ENCODE peak calls at places on chromosomes 12 and 14, in four cellular contexts. One of them, this sample, is unnamed.

GRCh38 chr12:69779928-69780327 is 41.3 kb downstream of the RAB3IP start:
- DNase-seq in GM06990: no peak
- DNase-seq in AG04450: no peak
- DNase-seq in left ventricle myocardium inferior: no peak
- DNase-seq in this sample: no peak

GRCh38 chr14:96040836-96041371 is 1.7 kb downstream of the C14orf132 start:
- DNase-seq in GM06990: no peak
- DNase-seq in AG04450: no peak
- DNase-seq in left ventricle myocardium inferior: no peak
- DNase-seq in this sample: no peak

GRCh38 chr12:127162902-127163301 is 1104.1 kb upstream of the TMEM132C start:
- DNase-seq in GM06990: no peak
- DNase-seq in AG04450: no peak
- DNase-seq in left ventricle myocardium inferior: no peak
- DNase-seq in this sample: peak; percentile 53

GRCh38 chr12:98870521-98870920 is 225.4 kb downstream of the APAF1 start:
- DNase-seq in GM06990: no peak
- DNase-seq in AG04450: no peak
- DNase-seq in left ventricle myocardium inferior: no peak
- DNase-seq in this sample: no peak

GRCh38 chr14:102545461-102546265 is 36.1 kb upstream of the ANKRD9 start:
- DNase-seq in GM06990: no peak
- DNase-seq in AG04450: peak; percentile 7
- DNase-seq in left ventricle myocardium inferior: no peak
- DNase-seq in this sample: no peak

GRCh38 chr12:69475237-69475984 is 5.2 kb downstream of the FRS2 start:
- DNase-seq in GM06990: no peak
- DNase-seq in AG04450: no peak
- DNase-seq in left ventricle myocardium inferior: no peak
- DNase-seq in this sample: no peak

GRCh38 chr12:47527816-47528215 is 178.0 kb downstream of the RPAP3 start:
- DNase-seq in GM06990: no peak
- DNase-seq in AG04450: no peak
- DNase-seq in left ventricle myocardium inferior: no peak
- DNase-seq in this sample: no peak

GRCh38 chr14:105398044-105398725 is at the start of gene TEX22:
- DNase-seq in GM06990: peak; percentile 92
- DNase-seq in AG04450: peak; percentile 36
- DNase-seq in left ventricle myocardium inferior: peak; percentile 93
- DNase-seq in this sample: peak; percentile 89

GRCh38 chr12:62657363-62657632 is 190.7 kb downstream of the MON2 start:
- DNase-seq in GM06990: no peak
- DNase-seq in AG04450: no peak
- DNase-seq in left ventricle myocardium inferior: no peak
- DNase-seq in this sample: no peak

GRCh38 chr12:32891956-32892355 is 4.6 kb downstream of the PKP2 start:
- DNase-seq in GM06990: no peak
- DNase-seq in AG04450: no peak
- DNase-seq in left ventricle myocardium inferior: no peak
- DNase-seq in this sample: no peak

GRCh38 chr12:27333311-27334009 is 824 bp downstream of the BMAL2 start:
- DNase-seq in GM06990: peak; percentile 77
- DNase-seq in AG04450: no peak
- DNase-seq in left ventricle myocardium inferior: peak; percentile 23
- DNase-seq in this sample: peak; percentile 17

GRCh38 chr14:99541677-99542470 is 60.7 kb downstream of the CCNK start:
- DNase-seq in GM06990: no peak
- DNase-seq in AG04450: no peak
- DNase-seq in left ventricle myocardium inferior: no peak
- DNase-seq in this sample: no peak

GRCh38 chr12:67276469-67276868 is 7.3 kb downstream of the CAND1 start:
- DNase-seq in GM06990: no peak
- DNase-seq in AG04450: no peak
- DNase-seq in left ventricle myocardium inferior: no peak
- DNase-seq in this sample: no peak

GRCh38 chr12:6925543-6926279 is 2.0 kb upstream of the ATN1 start:
- DNase-seq in GM06990: no peak
- DNase-seq in AG04450: peak; percentile 55
- DNase-seq in left ventricle myocardium inferior: peak; percentile 73
- DNase-seq in this sample: no peak

GRCh38 chr12:12714276-12715001 is 2.7 kb upstream of the CDKN1B start:
- DNase-seq in GM06990: peak; percentile 75
- DNase-seq in AG04450: no peak
- DNase-seq in left ventricle myocardium inferior: no peak
- DNase-seq in this sample: peak; percentile 71

GRCh38 chr14:66234411-66234810 is 251.8 kb upstream of the CCDC196 start:
- DNase-seq in GM06990: no peak
- DNase-seq in AG04450: no peak
- DNase-seq in left ventricle myocardium inferior: no peak
- DNase-seq in this sample: no peak

GRCh38 chr12:68610435-68611093 is at the start of gene RAP1B:
- DNase-seq in GM06990: peak; percentile 89
- DNase-seq in AG04450: peak; percentile 73
- DNase-seq in left ventricle myocardium inferior: peak; percentile 88
- DNase-seq in this sample: peak; percentile 91

DNA sequence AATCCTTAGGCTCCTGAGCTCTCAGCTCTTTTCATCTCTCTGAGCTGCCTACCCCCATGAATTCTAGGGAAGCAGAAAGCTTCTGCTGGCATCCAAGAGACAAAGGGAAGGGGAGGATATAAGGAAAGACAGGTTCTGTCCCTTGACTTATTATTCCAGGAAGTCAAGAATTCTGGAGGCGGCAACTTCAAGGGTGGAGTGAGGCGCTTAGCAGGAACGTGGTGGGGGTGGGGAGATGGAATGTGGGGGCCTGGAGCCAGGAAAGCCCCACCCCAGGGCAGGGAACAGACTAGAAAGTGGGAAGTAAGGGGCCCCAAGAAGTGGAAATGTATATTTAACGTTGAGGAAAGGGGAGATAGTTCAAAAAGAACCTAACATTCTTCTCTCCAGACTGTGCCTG is 1.4 kb downstream of the CALCOCO1 start:
- DNase-seq in GM06990: no peak
- DNase-seq in AG04450: no peak
- DNase-seq in left ventricle myocardium inferior: no peak
- DNase-seq in this sample: no peak
- H3K4me3 ChIP-seq in GM06990: no peak overlapping the region
- H3K4me3 ChIP-seq in AG04450: peak overlapping the region; percentile 98
- H3K4me3 ChIP-seq in left ventricle myocardium inferior: peak overlapping the region; percentile 84
- H3K4me3 ChIP-seq in this sample: peak overlapping the region; percentile 97

GRCh38 chr12:114425031-114425626 is 19.2 kb upstream of the TBX5 start:
- DNase-seq in GM06990: no peak
- DNase-seq in AG04450: no peak
- DNase-seq in left ventricle myocardium inferior: no peak
- DNase-seq in this sample: no peak

GRCh38 chr12:114434341-114434740 is 28.4 kb upstream of the TBX5 start:
- DNase-seq in GM06990: no peak
- DNase-seq in AG04450: no peak
- DNase-seq in left ventricle myocardium inferior: no peak
- DNase-seq in this sample: no peak

GRCh38 chr12:114430306-114430705 is 24.4 kb upstream of the TBX5 start:
- DNase-seq in GM06990: no peak
- DNase-seq in AG04450: peak; percentile 98
- DNase-seq in left ventricle myocardium inferior: no peak
- DNase-seq in this sample: no peak
- H3K27me3 ChIP-seq in GM06990: no peaks in the 10 kb centered on the region
- H3K27me3 ChIP-seq in AG04450: no peaks in the 10 kb centered on the region
- H3K27me3 ChIP-seq in left ventricle myocardium inferior: peaks cover 32% of the 10 kb centered on the region
- H3K27me3 ChIP-seq in this sample: no peaks in the 10 kb centered on the region

GRCh38 chr14:32808574-32809098 is 130.0 kb upstream of the NPAS3 start:
- DNase-seq in GM06990: no peak
- DNase-seq in AG04450: no peak
- DNase-seq in left ventricle myocardium inferior: no peak
- DNase-seq in this sample: no peak
- H3K4me3 ChIP-seq in GM06990: no peak overlapping the region
- H3K4me3 ChIP-seq in AG04450: no peak overlapping the region
- H3K4me3 ChIP-seq in left ventricle myocardium inferior: peak overlapping the region; percentile 40
- H3K4me3 ChIP-seq in this sample: no peak overlapping the region

GRCh38 chr14:56811596-56812363 is 1.5 kb upstream of the OTX2 start:
- DNase-seq in GM06990: no peak
- DNase-seq in AG04450: no peak
- DNase-seq in left ventricle myocardium inferior: no peak
- DNase-seq in this sample: no peak
- H3K27me3 ChIP-seq in GM06990: peaks cover 5% of the 10 kb centered on the region
- H3K27me3 ChIP-seq in AG04450: peaks cover 82% of the 10 kb centered on the region
- H3K27me3 ChIP-seq in left ventricle myocardium inferior: peaks cover 100% of the 10 kb centered on the region
- H3K27me3 ChIP-seq in this sample: peaks cover 43% of the 10 kb centered on the region

DNA sequence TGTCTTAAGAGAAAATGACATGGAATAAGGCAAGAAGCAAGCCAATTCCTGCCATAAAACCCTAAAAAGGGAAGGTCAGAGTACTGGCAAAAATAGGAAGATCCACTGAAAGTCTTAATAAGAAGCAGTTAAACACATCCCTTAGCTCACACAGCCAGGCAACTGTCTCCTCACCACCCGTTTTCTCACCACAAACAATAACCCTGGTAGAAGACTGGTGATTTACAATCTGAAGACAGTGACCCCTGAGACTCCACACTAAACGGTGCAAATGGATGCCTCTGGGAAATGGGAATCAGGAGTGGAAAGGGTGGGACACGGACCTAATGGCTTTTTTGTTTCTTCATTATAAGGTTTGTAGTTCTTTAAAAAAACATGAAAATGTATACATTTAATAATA is 37.4 kb downstream of the LGR5 start:
- DNase-seq in GM06990: no peak
- DNase-seq in AG04450: no peak
- DNase-seq in left ventricle myocardium inferior: no peak
- DNase-seq in this sample: no peak
- H3K4me3 ChIP-seq in GM06990: no peak overlapping the region
- H3K4me3 ChIP-seq in AG04450: no peak overlapping the region
- H3K4me3 ChIP-seq in left ventricle myocardium inferior: no peak overlapping the region
- H3K4me3 ChIP-seq in this sample: no peak overlapping the region

GRCh38 chr12:107685360-107686248 is at the start of gene PWP1:
- DNase-seq in GM06990: peak; percentile 94
- DNase-seq in AG04450: peak; percentile 84
- DNase-seq in left ventricle myocardium inferior: peak; percentile 94
- DNase-seq in this sample: peak; percentile 93
- H3K27me3 ChIP-seq in GM06990: no peaks in the 10 kb centered on the region
- H3K27me3 ChIP-seq in AG04450: no peaks in the 10 kb centered on the region
- H3K27me3 ChIP-seq in left ventricle myocardium inferior: peaks cover 11% of the 10 kb centered on the region
- H3K27me3 ChIP-seq in this sample: no peaks in the 10 kb centered on the region